ENCODE peak calls at places on chromosome 11, in seven cellular contexts. I is mammary epithelial cell, Z is DND-41, F is K562, J is PC-9, Y is HCT116, M is GM23338. B is an unnamed sample.

GRCh38 chr11:128505449-128506058 is 81.8 kb downstream of the ETS1 start:
- DNase-seq in I (no peak), Z (no peak), F (no peak), J (no peak), Y (no peak), M (no peak), B (no peak)

GRCh38 chr11:126793596-126793995 is 207.0 kb downstream of the KIRREL3 start:
- DNase-seq in I (no peak), Z (no peak), F (no peak), J (no peak), Y (no peak), M (no peak), B (no peak)

GRCh38 chr11:116312560-116313340 is 460.0 kb downstream of the BUD13 start:
- DNase-seq in I (peak), Z (peak), F (no peak), J (no peak), Y (no peak), M (peak), B (peak)

GRCh38 chr11:79227308-79227707 is 213.5 kb downstream of the TENM4 start:
- DNase-seq in I (no peak), Z (no peak), F (no peak), J (no peak), Y (no peak), M (no peak), B (no peak)

GRCh38 chr11:113151502-113151901 is 162.9 kb upstream of the TTC12 start:
- DNase-seq in I (no peak), Z (no peak), F (no peak), J (no peak), Y (no peak), M (no peak), B (no peak)

GRCh38 chr11:18731949-18732821 is 6.2 kb upstream of the IGSF22 start:
- DNase-seq in I (peak), Z (peak), F (peak), J (no peak), Y (peak), M (peak), B (peak)

GRCh38 chr11:74641289-74641688 is 48.9 kb downstream of the POLD3 start:
- DNase-seq in I (no peak), Z (no peak), F (peak), J (no peak), Y (no peak), M (no peak), B (no peak)

GRCh38 chr11:107385361-107385982 is 72.2 kb downstream of the CWF19L2 start:
- DNase-seq in I (peak), Z (no peak), F (no peak), J (peak), Y (peak), M (no peak), B (no peak)

GRCh38 chr11:96333076-96333744 is 9.8 kb downstream of the MAML2 start:
- DNase-seq in I (no peak), Z (no peak), F (no peak), J (no peak), Y (no peak), M (peak), B (no peak)

GRCh38 chr11:43818220-43818619 is 62.4 kb upstream of the ALKBH3 start:
- DNase-seq in I (peak), Z (no peak), F (no peak), J (peak), Y (no peak), M (no peak), B (no peak)

GRCh38 chr11:11387906-11388305 is 34.9 kb upstream of the CSNK2A3 start:
- DNase-seq in I (no peak), Z (no peak), F (no peak), J (no peak), Y (no peak), M (no peak), B (no peak)

GRCh38 chr11:12234216-12234615 is 123.8 kb downstream of the MICAL2 start:
- DNase-seq in I (no peak), Z (no peak), F (no peak), J (no peak), Y (no peak), M (no peak), B (no peak)

GRCh38 chr11:12113294-12113693 is 2.9 kb downstream of the MICAL2 start:
- DNase-seq in I (no peak), Z (no peak), F (no peak), J (no peak), Y (no peak), M (no peak), B (no peak)

GRCh38 chr11:46392421-46393230 is 1.1 kb upstream of the CHRM4 start:
- DNase-seq in I (peak), Z (peak), F (peak), J (peak), Y (no peak), M (peak), B (peak)

GRCh38 chr11:34357646-34358257 is at the start of gene ABTB2:
- DNase-seq in I (peak), Z (peak), F (peak), J (peak), Y (peak), M (peak), B (peak)
- TF ChIP-seq EZH2 in I (no peak), Z (no peak), F (no peak), J (no peak), Y (no peak), M (no peak), B (no peak)

GRCh38 chr11:85269109-85269508 is 358.0 kb downstream of the DLG2 start:
- DNase-seq in I (no peak), Z (no peak), F (no peak), J (no peak), Y (no peak), M (no peak), B (no peak)
- TF ChIP-seq CTCF in I (no peak), Z (no peak), F (no peak), J (no peak), Y (no peak), M (no peak), B (no peak)

DNA sequence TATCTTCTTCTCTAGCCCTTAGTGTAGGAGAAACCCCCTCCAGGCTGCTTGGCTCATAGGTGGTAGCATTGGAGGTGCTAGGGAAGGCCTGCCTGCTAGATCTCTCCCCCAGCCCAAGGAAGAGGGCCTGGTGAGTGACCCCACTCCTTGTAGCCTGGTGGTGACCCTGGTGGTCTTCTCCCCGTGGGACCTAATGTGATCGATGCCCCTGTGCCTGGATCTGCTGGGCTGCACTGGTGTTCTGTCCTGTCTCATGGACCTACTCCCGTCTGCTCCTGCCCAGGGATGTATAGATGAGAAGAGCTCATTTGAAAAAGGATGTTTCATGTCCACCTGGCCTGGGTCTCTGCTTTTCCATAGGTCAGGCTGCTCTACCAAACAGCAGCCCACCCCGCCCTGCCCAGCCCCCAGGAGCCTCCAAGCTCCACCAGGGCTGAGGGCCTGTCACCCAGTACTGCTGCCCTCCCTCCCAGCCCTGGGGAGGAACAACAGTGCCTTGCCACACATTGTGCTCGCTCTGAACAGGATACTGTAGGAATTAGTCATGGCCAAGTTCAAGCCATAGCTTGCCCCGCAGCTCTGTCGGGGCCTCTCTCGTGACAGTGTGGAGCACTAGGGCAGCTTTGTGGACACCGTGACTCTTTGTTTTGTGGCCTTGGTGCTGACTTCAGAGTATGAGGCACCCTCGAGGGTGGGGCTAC is 19.7 kb downstream of the SLC37A2 start:
- DNase-seq in I (peak), Z (no peak), F (no peak), J (peak), Y (peak), M (no peak), B (peak)
- H3K27ac ChIP-seq in I (peak), Z (no peak), F (no peak), J (peak), Y (peak), M (no peak), B (peak)

GRCh38 chr11:57273448-57274058 is 36.5 kb upstream of the APLNR start:
- DNase-seq in I (peak), Z (no peak), F (no peak), J (peak), Y (no peak), M (no peak), B (no peak)

GRCh38 chr11:57276857-57277505 is 39.9 kb upstream of the APLNR start:
- DNase-seq in I (no peak), Z (no peak), F (no peak), J (peak), Y (no peak), M (no peak), B (peak)

GRCh38 chr11:57274904-57275498 is 38.0 kb upstream of the APLNR start:
- DNase-seq in I (no peak), Z (no peak), F (no peak), J (peak), Y (no peak), M (no peak), B (peak)

GRCh38 chr11:57276169-57276854 is 39.3 kb upstream of the APLNR start:
- DNase-seq in I (no peak), Z (no peak), F (no peak), J (peak), Y (no peak), M (no peak), B (peak)

DNA sequence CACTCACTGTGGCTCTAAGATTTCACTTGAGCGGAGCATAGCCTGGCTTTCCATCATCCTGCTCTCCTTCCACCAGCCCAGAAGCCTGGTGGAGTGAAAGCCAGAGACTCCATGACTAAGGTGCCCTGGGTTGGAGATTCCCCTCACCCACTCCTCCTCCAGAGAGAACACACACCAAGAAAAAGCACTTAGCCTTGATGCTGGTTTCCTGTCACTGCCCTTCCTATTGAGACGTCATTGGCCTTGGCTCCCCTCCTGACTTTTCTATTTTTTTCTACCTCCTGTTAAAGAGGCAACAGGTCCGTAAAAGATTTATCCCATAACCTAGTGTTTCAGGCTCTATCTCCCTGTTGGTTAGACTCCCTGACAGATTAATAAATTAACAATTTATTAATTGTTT is 38.5 kb upstream of the APLNR start:
- DNase-seq in I (no peak), Z (no peak), F (no peak), J (no peak), Y (no peak), M (no peak), B (peak)
- TF ChIP-seq EZH2 in I (no peak), Z (no peak), F (no peak), J (no peak), Y (no peak), M (no peak), B (no peak)

GRCh38 chr11:62787005-62787759 is at the start of gene TMEM179B:
- DNase-seq in I (peak), Z (peak), F (peak), J (peak), Y (peak), M (peak), B (peak)
- TF ChIP-seq CTCF in I (peak), Z (peak), F (peak), J (peak), Y (no peak), M (peak), B (peak)

DNA sequence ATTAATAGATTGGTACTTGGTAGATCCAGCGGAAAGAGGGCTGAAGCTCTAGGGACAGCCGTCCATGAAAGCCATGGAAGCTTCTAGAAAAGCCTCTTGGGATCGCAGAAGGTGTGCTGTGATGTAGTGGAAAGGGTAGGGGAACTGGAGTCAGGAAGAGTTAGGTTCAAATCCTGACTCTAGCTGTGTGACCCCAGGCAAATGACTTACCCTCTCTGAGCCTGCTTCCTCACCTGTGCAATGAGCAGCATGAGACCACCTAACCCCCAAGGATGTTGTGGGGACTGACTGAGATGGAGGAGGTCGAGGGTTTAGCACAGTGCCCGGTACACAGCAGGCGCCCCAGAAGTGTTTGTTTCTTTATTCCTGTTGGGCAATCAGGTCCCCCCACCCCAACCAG is 2.2 kb downstream of the EML3 start:
- DNase-seq in I (no peak), Z (no peak), F (no peak), J (no peak), Y (no peak), M (no peak), B (no peak)
- H3K27ac ChIP-seq in I (no peak), Z (no peak), F (no peak), J (no peak), Y (peak), M (no peak), B (no peak)

GRCh38 chr11:125179346-125179745 is 14.8 kb downstream of the PKNOX2 start:
- DNase-seq in I (no peak), Z (no peak), F (no peak), J (no peak), Y (no peak), M (no peak), B (no peak)

GRCh38 chr11:125180413-125181305 is 16.1 kb downstream of the PKNOX2 start:
- DNase-seq in I (no peak), Z (no peak), F (no peak), J (peak), Y (no peak), M (no peak), B (peak)

GRCh38 chr11:125182522-125182921 is 18.0 kb downstream of the PKNOX2 start:
- DNase-seq in I (no peak), Z (no peak), F (no peak), J (no peak), Y (no peak), M (no peak), B (no peak)

GRCh38 chr11:125179895-125180294 is 15.3 kb downstream of the PKNOX2 start:
- DNase-seq in I (no peak), Z (no peak), F (no peak), J (no peak), Y (no peak), M (no peak), B (no peak)

GRCh38 chr11:125183641-125184040 is 19.1 kb downstream of the PKNOX2 start:
- DNase-seq in I (no peak), Z (no peak), F (no peak), J (no peak), Y (no peak), M (no peak), B (no peak)
- TF ChIP-seq EZH2 in I (no peak), Z (no peak), F (no peak), J (no peak), Y (no peak), M (no peak), B (no peak)